ENCODE peak calls at places on chromosomes 6 and 20, in five cellular contexts. D is T-cell, P is RPMI8226, N is H7, F is HTR-8/SVneo. J is an unnamed sample.

GRCh38 chr6:6886160-6886885 is 221.4 kb upstream of the RREB1 start:
- DNase-seq in F (no peak), D (no peak), P (no peak), N (peak), J (no peak)

GRCh38 chr20:33372993-33373441 is 28.3 kb downstream of the CDK5RAP1 start:
- DNase-seq in P (peak), N (no peak), F (no peak), D (no peak), J (peak)

GRCh38 chr20:45378191-45378590 is at the start of gene TP53TG5:
- DNase-seq in F (no peak), D (no peak), P (no peak), N (no peak), J (no peak)

GRCh38 chr6:165755583-165755982 is 92.5 kb upstream of the PDE10A start:
- DNase-seq in N (peak), F (no peak), D (no peak), P (no peak), J (no peak)

GRCh38 chr6:8238772-8239683 is 136.7 kb upstream of the EEF1E1 start:
- DNase-seq in P (no peak), N (peak), F (no peak), D (no peak), J (no peak)

GRCh38 chr6:152096863-152097496 is 289.5 kb downstream of the ESR1 start:
- DNase-seq in F (no peak), P (no peak), N (no peak), D (no peak), J (peak)

GRCh38 chr20:63073738-63074065 is 66.9 kb upstream of the BHLHE23 start:
- DNase-seq in P (no peak), D (no peak), N (peak), F (no peak), J (no peak)

GRCh38 chr20:22584922-22585785 is 782 bp upstream of the FOXA2 start:
- DNase-seq in N (peak), P (peak), F (no peak), D (no peak), J (no peak)

GRCh38 chr6:15369838-15370237 is 124.0 kb downstream of the JARID2 start:
- DNase-seq in D (no peak), F (no peak), N (no peak), P (no peak), J (no peak)

GRCh38 chr6:167907837-167908681 is 81.3 kb downstream of the AFDN start:
- DNase-seq in F (peak), P (peak), N (peak), D (no peak), J (peak)

GRCh38 chr6:2971420-2972218 is at the start of gene SERPINB6:
- DNase-seq in F (peak), N (peak), P (peak), D (peak), J (peak)

GRCh38 chr6:152185158-152185574 is 377.7 kb downstream of the ESR1 start:
- DNase-seq in D (peak), F (no peak), N (no peak), P (no peak), J (no peak)

GRCh38 chr6:148720371-148720770 is 26.5 kb upstream of the UST start:
- DNase-seq in N (no peak), F (no peak), P (no peak), D (no peak), J (no peak)

GRCh38 chr6:50410577-50410976 is 302.7 kb upstream of the TFAP2D start:
- DNase-seq in N (no peak), P (no peak), F (no peak), D (no peak), J (no peak)

GRCh38 chr6:91681341-91681740 is 1094.5 kb upstream of the MAP3K7 start:
- DNase-seq in D (no peak), N (no peak), P (peak), F (no peak), J (no peak)

GRCh38 chr20:49818810-49819209 is 6.2 kb downstream of the SLC9A8 start:
- DNase-seq in D (no peak), F (no peak), N (no peak), P (no peak), J (no peak)

GRCh38 chr6:28856617-28857000 is 67.2 kb downstream of the TRIM27 start:
- DNase-seq in N (no peak), D (no peak), F (no peak), P (no peak), J (no peak)

GRCh38 chr6:149235130-149235561 is 82.4 kb upstream of the TAB2 start:
- DNase-seq in D (no peak), F (peak), P (peak), N (no peak), J (peak)

GRCh38 chr6:168188974-168189678 is 110.1 kb upstream of the FRMD1 start:
- DNase-seq in F (no peak), D (no peak), P (peak), N (peak), J (no peak)

GRCh38 chr20:17227669-17228623 is 1.1 kb downstream of the PCSK2 start:
- DNase-seq in D (no peak), P (no peak), F (no peak), N (peak), J (peak)

J was measured in cardiac muscle cell.